ENCODE peak calls at places on chromosomes 16 and 17, in seven cellular contexts. M is activated CD8-positive, alpha-beta T cell treated with anti-CD3 and anti-CD28 coated beads for 36 hours; A is K562; N is effector memory CD8-positive, alpha-beta T cell; J is T-helper 17 cell; K is lower lobe of right lung; W is right cardiac atrium. G is an unnamed sample.

GRCh38 chr16:72857841-72858594 is 189.9 kb downstream of the ZFHX3 start:
- ATAC-seq in J (no peak), W (no peak), K (no peak), A (no peak), N (no peak), M (no peak), G (no peak)

GRCh38 chr17:35731932-35732805 is 730 bp downstream of the RASL10B start:
- ATAC-seq in J (peak; percentile 26), W (peak; percentile 21), N (peak; percentile 9), A (no peak), M (peak; percentile 8), K (peak; percentile 6), G (no peak)

GRCh38 chr17:46121841-46122485 is 71.3 kb downstream of the KANSL1 start:
- ATAC-seq in N (peak; percentile 58), W (no peak), M (peak; percentile 74), K (no peak), A (no peak), J (peak; percentile 69), G (no peak)

GRCh38 chr17:8016632-8017424 is 14.4 kb downstream of the GUCY2D start:
- ATAC-seq in K (peak; percentile 92), A (peak; percentile 95), W (peak; percentile 63), N (peak; percentile 78), J (peak; percentile 87), M (peak; percentile 92), G (peak; percentile 65)

GRCh38 chr16:48850097-48850496 is 240.1 kb upstream of the N4BP1 start:
- ATAC-seq in W (no peak), M (no peak), N (no peak), J (no peak), K (no peak), A (no peak), G (no peak)

GRCh38 chr17:40552806-40553693 is 12.2 kb downstream of the CCR7 start:
- ATAC-seq in N (no peak), J (no peak), K (peak; percentile 23), M (peak; percentile 10), W (no peak), A (no peak), G (no peak)

GRCh38 chr16:4811773-4812172 is 9.3 kb upstream of the ROGDI start:
- ATAC-seq in K (peak; percentile 15), N (no peak), W (peak; percentile 27), J (no peak), A (no peak), M (no peak), G (peak; percentile 31)

GRCh38 chr17:48760411-48760810 is 31.9 kb upstream of the HOXB13 start:
- ATAC-seq in J (no peak), K (no peak), N (no peak), A (no peak), M (no peak), W (peak; percentile 71), G (no peak)

GRCh38 chr16:71781741-71782140 is 26.9 kb downstream of the AP1G1 start:
- ATAC-seq in K (peak; percentile 41), M (no peak), W (no peak), N (no peak), A (no peak), J (no peak), G (no peak)

GRCh38 chr17:58669853-58670252 is 22.0 kb downstream of the TEX14 start:
- ATAC-seq in A (peak; percentile 13), J (no peak), M (no peak), K (no peak), W (peak; percentile 9), N (no peak), G (no peak)

GRCh38 chr16:68288252-68288650 is 22.5 kb downstream of the SLC7A6OS start:
- ATAC-seq in A (no peak), W (peak; percentile 4), N (no peak), M (no peak), J (no peak), K (no peak), G (no peak)

GRCh38 chr16:17989255-17989654 is 347.3 kb downstream of the NPIPA8 start:
- ATAC-seq in K (no peak), W (no peak), N (no peak), A (no peak), M (no peak), J (no peak), G (no peak)

GRCh38 chr17:41678411-41678906 is 10.2 kb upstream of the EIF1 start:
- ATAC-seq in N (peak; percentile 3), M (peak; percentile 16), J (peak; percentile 11), W (peak; percentile 64), K (peak; percentile 68), A (peak; percentile 82), G (peak; percentile 67)

GRCh38 chr17:31696184-31696602 is 162.9 kb downstream of the COPRS start:
- ATAC-seq in W (peak; percentile 90), A (peak; percentile 47), K (peak; percentile 71), N (no peak), M (no peak), J (no peak), G (peak; percentile 35)

GRCh38 chr17:43360376-43360738 is 38.4 kb upstream of the ARL4D start:
- ATAC-seq in N (peak; percentile 58), A (no peak), K (peak; percentile 55), W (peak; percentile 46), M (peak; percentile 48), J (peak; percentile 59), G (peak; percentile 57)

GRCh38 chr16:80739523-80739922 is 64.9 kb downstream of the CDYL2 start:
- ATAC-seq in J (no peak), W (no peak), N (no peak), K (no peak), A (no peak), M (peak; percentile 89), G (peak; percentile 76)

GRCh38 chr16:68752602-68753001 is 15.5 kb downstream of the CDH1 start:
- ATAC-seq in W (no peak), M (peak; percentile 81), N (peak; percentile 86), K (no peak), J (no peak), A (peak; percentile 68), G (peak; percentile 71)

GRCh38 chr17:6948562-6948961 is 47.3 kb upstream of the ALOX12 start:
- ATAC-seq in M (peak; percentile 42), J (no peak), W (peak; percentile 97), N (no peak), A (no peak), K (no peak), G (peak; percentile 78)

GRCh38 chr16:25298165-25298872 is 40.7 kb upstream of the ZKSCAN2 start:
- ATAC-seq in M (no peak), J (no peak), K (no peak), W (no peak), A (no peak), N (no peak), G (no peak)

GRCh38 chr17:61805399-61805798 is 57.9 kb downstream of the BRIP1 start:
- ATAC-seq in A (no peak), J (no peak), K (no peak), M (no peak), W (no peak), N (no peak), G (no peak)

GRCh38 chr17:63601439-63602371 is 1.0 kb downstream of the TACO1 start:
- ATAC-seq in K (no peak), W (no peak), M (no peak), J (no peak), A (peak; percentile 31), N (no peak), G (no peak)

G was measured in esophagus mucosa.